ENCODE peak calls at places on chromosomes 13 and 19, in nine cellular contexts. D, G, X, K, Y, O, L, S and T are unnamed samples.

GRCh38 chr19:19580417-19580816 is 38.1 kb downstream of the PBX4 start:
- DNase-seq in K (no peak), S (no peak), G (no peak), L (no peak), O (no peak), D (no peak), Y (no peak), X (no peak), T (no peak)

GRCh38 chr19:5470264-5470671 is 15.1 kb downstream of the ZNRF4 start:
- DNase-seq in D (no peak), X (no peak), K (no peak), L (no peak), O (no peak), G (no peak), Y (no peak), S (no peak), T (no peak)

GRCh38 chr13:83498486-83499190 is 383.6 kb downstream of the SLITRK1 start:
- DNase-seq in L (peak), S (peak), X (no peak), D (no peak), O (no peak), K (no peak), G (no peak), Y (no peak), T (no peak)

GRCh38 chr19:50003810-50004419 is 21.3 kb downstream of the VRK3 start:
- DNase-seq in L (peak), G (no peak), Y (no peak), S (peak), K (no peak), X (peak), D (no peak), O (no peak), T (no peak)

GRCh38 chr19:45824041-45824471 is 8.9 kb upstream of the RSPH6A start:
- DNase-seq in O (no peak), X (no peak), D (peak), S (no peak), G (no peak), K (no peak), Y (no peak), L (no peak), T (no peak)

GRCh38 chr13:46129124-46129523 is 24.3 kb upstream of the CPB2 start:
- DNase-seq in Y (no peak), L (no peak), D (no peak), K (no peak), O (no peak), X (no peak), S (no peak), G (no peak), T (no peak)

GRCh38 chr13:98746968-98747367 is 5.5 kb downstream of the SLC15A1 start:
- DNase-seq in G (no peak), X (no peak), K (no peak), D (no peak), L (no peak), S (no peak), Y (no peak), O (no peak), T (no peak)

GRCh38 chr13:28659611-28659970 is 661 bp downstream of the POMP start:
- DNase-seq in G (no peak), L (peak), O (no peak), Y (no peak), X (peak), S (peak), K (no peak), D (no peak), T (no peak)